ENCODE peak calls at places on chromosomes 7 and 10, in ten cellular contexts. M is heart right ventricle, A is OCI-LY7, B is psoas muscle, Z is stomach, S is A549, C is transverse colon, Y is SJSA1, Q is left lung, V is heart left ventricle. P is an unnamed sample.
A peak's percentile ranks its signal among the peaks of the same experiment; 100 is the strongest.

GRCh38 chr10:5873515-5873995 is 16.1 kb downstream of the ANKRD16 start:
- DNase-seq in S (peak; percentile 71), B (peak; percentile 32), V (peak; percentile 36), Z (peak; percentile 63), M (peak; percentile 22), A (peak; percentile 79), C (peak; percentile 76), Q (no peak), Y (peak; percentile 69), P (peak; percentile 61)

GRCh38 chr7:27709137-27710075 is 30.6 kb upstream of the TAX1BP1 start:
- DNase-seq in S (no peak), V (no peak), C (no peak), Y (no peak), M (no peak), Z (no peak), A (no peak), Q (no peak), B (no peak), P (no peak)

GRCh38 chr7:101608772-101609713 is 20.1 kb downstream of the MYL10 start:
- DNase-seq in B (no peak), A (no peak), Y (no peak), M (no peak), C (peak; percentile 78), Q (peak; percentile 81), V (peak; percentile 9), Z (peak; percentile 91), S (no peak), P (peak; percentile 92)

GRCh38 chr7:27700501-27700900 is 37.8 kb upstream of the HIBADH start:
- DNase-seq in C (no peak), S (no peak), M (no peak), Y (no peak), A (no peak), Z (no peak), B (no peak), V (no peak), Q (no peak), P (no peak)

GRCh38 chr10:120283093-120283492 is 173.9 kb upstream of the PLPP4 start:
- DNase-seq in A (no peak), Q (no peak), C (no peak), V (no peak), S (no peak), B (no peak), M (no peak), Z (no peak), Y (no peak), P (no peak)

GRCh38 chr10:124992462-124993344 is 50.8 kb downstream of the ZRANB1 start:
- DNase-seq in Z (peak; percentile 72), Y (peak; percentile 48), B (peak; percentile 72), V (peak; percentile 76), M (peak; percentile 38), S (peak; percentile 70), A (peak; percentile 65), Q (peak; percentile 72), C (peak; percentile 54), P (peak; percentile 65)

GRCh38 chr10:32348297-32349198 is 1.6 kb upstream of the EPC1 start:
- DNase-seq in B (no peak), Q (no peak), V (no peak), S (no peak), Y (no peak), A (no peak), Z (no peak), C (no peak), M (no peak), P (no peak)

GRCh38 chr7:191105-192034 is 1.0 kb upstream of the FAM20C start:
- DNase-seq in B (peak; percentile 60), C (no peak), Z (no peak), Q (no peak), Y (no peak), A (no peak), S (peak; percentile 52), V (peak; percentile 79), M (peak; percentile 39), P (peak; percentile 86)

DNA sequence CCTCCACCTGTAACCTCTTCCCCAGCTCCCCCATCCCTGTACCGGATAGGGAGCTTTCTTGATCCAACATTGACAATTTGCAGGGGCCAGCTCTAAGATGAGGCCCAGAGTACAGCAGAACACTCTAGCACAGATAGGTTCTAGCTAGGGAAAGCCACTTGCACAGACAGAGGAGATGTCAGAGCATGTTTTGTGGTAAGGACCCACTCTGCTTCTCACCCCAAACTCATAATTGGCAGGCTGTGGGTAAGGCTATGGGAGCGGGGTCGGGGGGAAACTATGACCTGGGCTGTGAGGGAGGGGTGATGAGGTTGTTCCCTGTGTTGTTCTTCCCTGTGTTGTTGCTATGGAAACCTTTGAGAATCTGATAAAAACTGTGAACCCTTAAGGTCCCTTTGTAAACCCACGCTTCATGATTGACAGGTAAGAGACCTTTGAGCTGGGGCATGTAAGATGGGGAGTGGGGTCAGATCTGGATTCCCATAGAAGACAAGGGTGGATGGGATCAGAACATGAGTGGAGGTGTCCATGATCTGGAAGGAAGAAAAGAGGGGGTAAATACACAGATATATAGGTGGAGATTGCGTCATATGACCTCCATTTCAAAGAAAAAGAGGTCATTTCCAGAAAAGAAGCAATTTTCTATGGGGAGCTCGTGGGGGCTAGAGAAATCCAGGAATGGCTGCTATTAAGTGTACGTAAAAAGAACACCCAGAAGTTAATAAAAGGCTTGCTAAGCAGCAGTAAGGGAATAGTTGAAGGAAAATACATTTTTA is 4.0 kb downstream of the CALD1 start:
- DNase-seq in M (no peak), C (no peak), S (no peak), A (no peak), Z (no peak), B (no peak), Y (no peak), V (no peak), Q (no peak), P (no peak)
- H3K4me1 ChIP-seq in M (peaks cover 54% of the 10 kb centered on the region), C (no peaks in the 10 kb centered on the region), S (peaks cover 36% of the 10 kb centered on the region), A (no peaks in the 10 kb centered on the region), Z (peaks cover 5% of the 10 kb centered on the region), B (no peaks in the 10 kb centered on the region), Y (peaks cover 74% of the 10 kb centered on the region), V (no peaks in the 10 kb centered on the region), Q (peaks cover 9% of the 10 kb centered on the region), P (peaks cover 15% of the 10 kb centered on the region)

DNA sequence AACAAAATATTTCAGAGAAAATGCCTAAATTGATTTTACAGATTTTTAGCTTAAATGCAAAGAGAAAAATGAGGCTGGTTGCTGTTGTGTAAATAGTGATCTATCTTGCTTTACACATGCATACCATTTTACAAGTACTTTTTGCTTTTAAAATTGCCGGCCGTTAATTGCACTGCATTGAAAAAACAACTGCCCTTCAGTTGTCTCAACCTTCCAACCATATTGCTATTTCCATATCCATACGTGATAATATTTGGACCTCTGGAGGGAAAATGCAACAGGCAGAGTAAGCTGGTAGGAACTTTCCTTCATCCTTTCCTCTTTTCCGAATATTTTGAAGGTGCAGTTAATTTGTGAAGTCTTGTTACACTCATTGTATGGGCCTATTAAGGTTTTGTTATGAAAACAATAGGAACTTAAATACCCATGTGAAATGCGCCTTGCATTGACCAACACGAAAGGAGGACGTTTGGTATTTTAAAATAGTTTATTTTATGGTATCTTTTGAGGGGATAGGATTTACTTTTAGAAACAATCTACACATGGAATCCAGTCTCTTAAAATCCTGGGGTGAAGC is 11.3 kb downstream of the BMI1 start:
- DNase-seq in C (no peak), S (no peak), Z (no peak), Q (no peak), B (no peak), V (no peak), Y (no peak), A (no peak), M (no peak), P (no peak)
- H3K4me1 ChIP-seq in C (peaks cover 21% of the 10 kb centered on the region), S (peaks cover 8% of the 10 kb centered on the region), Z (peaks cover 22% of the 10 kb centered on the region), Q (peaks cover 20% of the 10 kb centered on the region), B (peaks cover 22% of the 10 kb centered on the region), V (peaks cover 10% of the 10 kb centered on the region), Y (peaks cover 7% of the 10 kb centered on the region), A (peaks cover 10% of the 10 kb centered on the region), M (peaks cover 40% of the 10 kb centered on the region), P (peaks cover 26% of the 10 kb centered on the region)

GRCh38 chr10:72314263-72314662 is 40.5 kb downstream of the DNAJB12 start:
- DNase-seq in Y (no peak), A (no peak), V (no peak), B (no peak), S (no peak), Z (no peak), M (no peak), Q (no peak), C (no peak), P (no peak)

GRCh38 chr10:72316748-72317435 is 37.8 kb downstream of the DNAJB12 start:
- DNase-seq in B (peak; percentile 73), M (peak; percentile 76), Q (peak; percentile 91), A (peak; percentile 74), V (peak; percentile 90), Y (no peak), S (peak; percentile 54), Z (peak; percentile 78), C (peak; percentile 84), P (peak; percentile 58)

GRCh38 chr10:72315611-72316385 is 38.9 kb downstream of the DNAJB12 start:
- DNase-seq in S (peak; percentile 85), Q (no peak), Y (no peak), V (peak; percentile 83), A (no peak), B (peak; percentile 66), M (no peak), C (peak; percentile 69), Z (peak; percentile 89), P (peak; percentile 91)

GRCh38 chr10:72315054-72315453 is 39.7 kb downstream of the DNAJB12 start:
- DNase-seq in M (no peak), Y (no peak), C (no peak), B (no peak), A (no peak), S (no peak), Z (no peak), V (no peak), Q (no peak), P (no peak)

DNA sequence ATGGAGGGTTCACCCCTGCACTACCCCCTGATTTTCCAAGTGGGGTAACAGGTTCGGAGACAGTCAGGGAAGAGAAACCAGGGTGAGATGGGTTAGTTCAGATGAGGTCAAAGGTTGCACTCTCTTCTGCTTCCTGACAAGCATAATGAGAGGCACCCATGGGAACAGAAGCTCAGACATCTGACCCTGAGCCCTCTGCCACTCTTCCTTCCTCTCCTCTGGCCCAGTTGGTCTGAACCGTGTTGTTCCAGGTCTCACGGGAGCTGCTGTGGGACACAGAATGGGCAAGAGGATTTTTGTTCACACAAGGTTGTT is 38.4 kb downstream of the DNAJB12 start:
- DNase-seq in C (no peak), V (no peak), A (no peak), Z (no peak), M (no peak), S (no peak), Q (no peak), B (no peak), Y (no peak), P (no peak)
- H3K4me1 ChIP-seq in C (peaks cover 42% of the 10 kb centered on the region), V (peaks cover 18% of the 10 kb centered on the region), A (peaks cover 54% of the 10 kb centered on the region), Z (peaks cover 57% of the 10 kb centered on the region), M (peaks cover 67% of the 10 kb centered on the region), S (peaks cover 70% of the 10 kb centered on the region), Q (peaks cover 32% of the 10 kb centered on the region), B (peaks cover 51% of the 10 kb centered on the region), Y (peaks cover 34% of the 10 kb centered on the region), P (peaks cover 60% of the 10 kb centered on the region)

GRCh38 chr10:36555036-36555435 is 570.4 kb upstream of the ANKRD30A start:
- DNase-seq in S (no peak), A (no peak), Z (no peak), C (no peak), M (no peak), B (no peak), Q (no peak), V (no peak), Y (peak; percentile 33), P (no peak)

GRCh38 chr10:36559990-36560389 is 565.4 kb upstream of the ANKRD30A start:
- DNase-seq in Q (no peak), Z (no peak), B (no peak), M (no peak), S (no peak), A (no peak), V (no peak), C (no peak), Y (no peak), P (no peak)

GRCh38 chr10:36559412-36559811 is 566.0 kb upstream of the ANKRD30A start:
- DNase-seq in A (no peak), Z (no peak), V (no peak), B (no peak), Y (no peak), M (no peak), S (no peak), Q (no peak), C (no peak), P (no peak)

DNA sequence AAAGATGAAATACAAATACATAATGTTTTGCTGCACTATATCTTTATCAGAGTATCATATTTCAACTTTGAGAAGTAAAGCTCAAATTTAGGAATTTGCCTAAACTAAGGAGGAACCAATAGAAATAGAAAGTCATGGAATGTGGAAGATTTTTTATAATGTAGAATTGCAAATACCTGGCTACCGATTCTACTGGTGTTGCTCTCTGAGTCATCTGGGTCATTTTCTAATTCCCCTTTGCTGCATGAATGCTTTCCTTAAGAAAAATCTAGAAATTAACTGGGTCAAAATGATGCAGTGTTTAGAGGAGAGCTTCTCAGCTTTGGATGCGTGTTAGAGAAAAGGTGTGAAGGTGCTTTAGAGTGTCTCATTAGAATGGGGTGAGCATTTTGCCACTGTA is 568.9 kb upstream of the ANKRD30A start:
- DNase-seq in Z (no peak), C (no peak), B (no peak), Q (no peak), A (no peak), M (no peak), Y (no peak), V (no peak), S (no peak), P (no peak)
- H3K4me1 ChIP-seq in Z (no peaks in the 10 kb centered on the region), C (no peaks in the 10 kb centered on the region), B (no peaks in the 10 kb centered on the region), Q (no peaks in the 10 kb centered on the region), A (no peaks in the 10 kb centered on the region), M (no peaks in the 10 kb centered on the region), Y (peaks cover 31% of the 10 kb centered on the region), V (no peaks in the 10 kb centered on the region), S (no peaks in the 10 kb centered on the region), P (no peaks in the 10 kb centered on the region)

P was measured in thyroid gland.